ENCODE peak calls at places on chromosomes 4 and X, in four cellular contexts. H is A549, Y is K562, B is HepG2. V is an unnamed sample.

GRCh38 chr4:127997534-127998388 is 32.6 kb downstream of the ABHD18 start:
- DNase-seq in H (peak), Y (no peak), B (no peak), V (no peak)

GRCh38 chr4:1982124-1983052 is 26.4 kb downstream of the NELFA start:
- DNase-seq in H (no peak), Y (no peak), B (no peak), V (no peak)

GRCh38 chrX:132118361-132118760 is 9.5 kb downstream of the FRMD7 start:
- DNase-seq in H (no peak), Y (peak), B (no peak), V (no peak)

GRCh38 chr4:7795983-7796382 is 143.7 kb downstream of the AFAP1 start:
- DNase-seq in H (no peak), Y (no peak), B (no peak), V (no peak)

GRCh38 chr4:88592600-88593448 is 544 bp downstream of the HERC3 start:
- DNase-seq in H (peak), Y (peak), B (peak), V (peak)

GRCh38 chr4:24024597-24024996 is 134.8 kb upstream of the PPARGC1A start:
- DNase-seq in H (no peak), Y (no peak), B (no peak), V (no peak)

GRCh38 chr4:65968873-65969272 is 298.6 kb upstream of the EPHA5 start:
- DNase-seq in H (no peak), Y (no peak), B (peak), V (no peak)

GRCh38 chr4:138242076-138242829 is at the start of gene SLC7A11:
- DNase-seq in H (peak), Y (peak), B (peak), V (peak)

GRCh38 chrX:45472968-45473367 is 272.3 kb upstream of the DIPK2B start:
- DNase-seq in H (no peak), Y (no peak), B (no peak), V (peak)

GRCh38 chr4:142480244-142480643 is 365.9 kb downstream of the INPP4B start:
- DNase-seq in H (no peak), Y (no peak), B (no peak), V (peak)

GRCh38 chrX:107826286-107827136 is 845 bp downstream of the MID2 start:
- DNase-seq in H (peak), Y (peak), B (no peak), V (peak)

GRCh38 chr4:62676962-62677361 is 1476.8 kb downstream of the ADGRL3 start:
- DNase-seq in H (no peak), Y (no peak), B (no peak), V (no peak)

GRCh38 chr4:15738877-15739276 is 36.0 kb downstream of the BST1 start:
- DNase-seq in H (no peak), Y (no peak), B (no peak), V (no peak)

GRCh38 chr4:85005865-85006377 is 39.4 kb upstream of the WDFY3 start:
- DNase-seq in H (no peak), Y (no peak), B (no peak), V (peak)

DNA sequence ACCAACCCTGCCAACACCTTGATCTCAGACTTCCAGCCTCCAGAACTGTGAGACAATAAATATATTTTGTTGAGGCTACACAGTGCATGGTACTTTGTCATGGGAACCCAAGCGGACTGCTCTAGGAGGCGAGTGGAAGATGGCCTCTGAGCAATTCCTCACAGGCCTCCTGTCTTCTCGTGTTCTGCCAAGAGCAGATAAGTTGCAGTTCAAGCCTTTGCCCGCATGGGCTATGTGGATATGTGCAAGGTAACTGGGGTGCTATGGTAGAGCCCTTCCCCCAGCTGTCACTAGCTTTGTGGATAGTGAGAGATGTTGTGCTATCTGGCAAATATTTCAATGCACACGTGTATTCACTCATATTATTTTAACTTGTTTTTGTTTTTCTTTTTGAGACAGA is 156.0 kb upstream of the BCOR start:
- DNase-seq in H (no peak), Y (peak), B (no peak), V (no peak)
- TF ChIP-seq POLR2A in H (no peak), Y (no peak), B (no peak), V (no peak)

GRCh38 chr4:177448850-177449249 is 6.6 kb upstream of the AGA start:
- DNase-seq in H (no peak), Y (no peak), B (no peak), V (no peak)
- TF ChIP-seq MYC in H (no peak), Y (no peak), B (no peak), V (no peak)

GRCh38 chrX:120749141-120749846 is 119.4 kb upstream of the C1GALT1C1 start:
- DNase-seq in H (no peak), Y (no peak), B (no peak), V (peak)
- TF ChIP-seq JUN in H (no peak), Y (no peak), B (no peak), V (no peak)

GRCh38 chrX:154444001-154444754 is at the start of gene FAM50A:
- DNase-seq in H (peak), Y (peak), B (no peak), V (peak)
- TF ChIP-seq POLR2A in H (peak), Y (no peak), B (no peak), V (no peak)

GRCh38 chrX:52420824-52421443 is 52.1 kb downstream of the XAGE2 start:
- DNase-seq in H (no peak), Y (no peak), B (no peak), V (no peak)
- TF ChIP-seq MYC in H (no peak), Y (no peak), B (no peak), V (no peak)

DNA sequence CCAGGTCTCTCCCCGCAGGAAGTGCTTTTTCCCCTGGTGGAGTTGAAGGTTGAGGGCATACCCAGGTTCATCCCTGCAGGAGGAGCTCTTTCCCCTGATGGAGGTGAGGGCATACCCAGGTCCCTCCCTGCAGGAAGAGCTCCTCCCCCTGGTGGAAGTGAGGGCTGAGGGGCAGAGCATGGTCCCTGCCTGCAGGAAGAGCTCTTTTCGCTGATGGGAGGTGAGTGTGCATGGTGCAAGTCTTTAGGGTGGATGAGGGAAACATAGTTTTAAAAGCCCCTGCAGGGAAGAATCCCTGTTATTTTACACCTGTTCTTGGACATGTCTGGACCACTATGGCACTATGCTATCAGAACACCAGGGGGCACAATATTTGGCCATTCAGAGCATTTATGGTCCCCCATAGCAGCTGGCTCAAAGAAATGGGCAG is 43.7 kb upstream of the PUDP start:
- DNase-seq in H (no peak), Y (no peak), B (peak), V (no peak)
- TF ChIP-seq JUN in H (no peak), Y (no peak), B (no peak), V (no peak)

V was measured in endothelial cell of umbilical vein.